ENCODE peak calls at places on chromosomes 12 and 14, in four cellular contexts. Q is body of pancreas, J is epithelial cell of esophagus, A is OCI-LY7. N is an unnamed sample.

GRCh38 chr12:90343966-90344365 is 611.0 kb downstream of the CCER1 start:
- DNase-seq in Q (no peak), J (peak; percentile 48), A (no peak), N (no peak)

GRCh38 chr12:119505001-119505400 is 88.6 kb upstream of the TMEM233 start:
- DNase-seq in A (no peak), J (no peak), Q (no peak), N (no peak)

GRCh38 chr14:89378119-89378518 is 38.9 kb downstream of the FOXN3 start:
- DNase-seq in Q (no peak), A (no peak), J (peak; percentile 90), N (peak; percentile 57)

GRCh38 chr14:101033446-101034165 is 130.1 kb upstream of the RTL1 start:
- DNase-seq in J (no peak), A (no peak), Q (no peak), N (no peak)

GRCh38 chr12:109710279-109710746 is 3.3 kb upstream of the FAM222A start:
- DNase-seq in J (no peak), A (no peak), Q (no peak), N (no peak)

GRCh38 chr12:104719700-104720345 is 238.3 kb downstream of the SLC41A2 start:
- DNase-seq in J (no peak), Q (no peak), A (no peak), N (no peak)

GRCh38 chr14:55556929-55557623 is 22.9 kb upstream of the KTN1 start:
- DNase-seq in A (no peak), J (peak; percentile 98), Q (peak; percentile 91), N (no peak)

GRCh38 chr14:62117718-62118164 is 355.5 kb downstream of the SNAPC1 start:
- DNase-seq in A (no peak), J (no peak), Q (no peak), N (no peak)

GRCh38 chr12:46269429-46270241 is 792 bp upstream of the SLC38A1 start:
- DNase-seq in A (peak; percentile 91), Q (no peak), J (peak; percentile 65), N (peak; percentile 63)

GRCh38 chr14:36498938-36499337 is 21.1 kb downstream of the NKX2-1 start:
- DNase-seq in J (no peak), Q (no peak), A (no peak), N (no peak)

GRCh38 chr12:21073129-21073528 is 57.9 kb upstream of the SLCO1B1 start:
- DNase-seq in Q (no peak), J (no peak), A (no peak), N (no peak)

GRCh38 chr12:52181757-52182156 is 10.1 kb downstream of the KRT80 start:
- DNase-seq in Q (no peak), A (no peak), J (peak; percentile 85), N (no peak)

GRCh38 chr12:64609543-64610091 is 678 bp upstream of the RASSF3 start:
- DNase-seq in Q (no peak), J (no peak), A (peak; percentile 46), N (peak; percentile 30)

GRCh38 chr14:81710232-81710845 is 176.7 kb upstream of the SEL1L start:
- DNase-seq in Q (peak; percentile 22), J (peak; percentile 57), A (peak; percentile 52), N (no peak)

GRCh38 chr14:22848391-22849164 is 12.2 kb downstream of the MMP14 start:
- DNase-seq in A (no peak), Q (peak; percentile 35), J (peak; percentile 55), N (no peak)

GRCh38 chr14:61860294-61860918 is 98.2 kb downstream of the SNAPC1 start:
- DNase-seq in A (peak; percentile 66), Q (peak; percentile 55), J (peak; percentile 69), N (peak; percentile 75)

GRCh38 chr14:79587194-79587593 is 624.1 kb downstream of the DIO2 start:
- DNase-seq in J (peak; percentile 22), A (no peak), Q (no peak), N (no peak)

GRCh38 chr14:23183479-23183878 is at the start of gene SLC7A8:
- DNase-seq in A (peak; percentile 56), Q (peak; percentile 66), J (no peak), N (no peak)

GRCh38 chr12:60100150-60100549 is 504.3 kb downstream of the SLC16A7 start:
- DNase-seq in A (no peak), Q (no peak), J (no peak), N (no peak)

GRCh38 chr14:101047326-101047725 is 143.8 kb upstream of the RTL1 start:
- DNase-seq in J (no peak), Q (no peak), A (no peak), N (no peak)

GRCh38 chr12:18849761-18850160 is 111.8 kb downstream of the CAPZA3 start:
- DNase-seq in Q (no peak), A (no peak), J (peak; percentile 29), N (no peak)

GRCh38 chr12:123010681-123011080 is 30.2 kb downstream of the ARL6IP4 start:
- DNase-seq in Q (no peak), A (no peak), J (no peak), N (no peak)
- TF ChIP-seq CTCF in Q (no peak), A (no peak), J (no peak), N (no peak)

GRCh38 chr12:13242926-13243325 is 46.4 kb downstream of the EMP1 start:
- DNase-seq in Q (no peak), A (no peak), J (no peak), N (no peak)
- TF ChIP-seq CTCF in Q (no peak), A (no peak), J (no peak), N (no peak)

GRCh38 chr14:96055065-96055752 is 16.0 kb downstream of the C14orf132 start:
- DNase-seq in J (no peak), A (no peak), Q (no peak), N (no peak)

GRCh38 chr14:96057738-96058137 is 18.6 kb downstream of the C14orf132 start:
- DNase-seq in A (no peak), J (no peak), Q (no peak), N (no peak)

GRCh38 chr14:96055753-96056508 is 16.8 kb downstream of the C14orf132 start:
- DNase-seq in Q (no peak), A (no peak), J (no peak), N (no peak)

GRCh38 chr14:96058606-96059200 is 19.5 kb downstream of the C14orf132 start:
- DNase-seq in Q (no peak), J (no peak), A (no peak), N (no peak)

DNA sequence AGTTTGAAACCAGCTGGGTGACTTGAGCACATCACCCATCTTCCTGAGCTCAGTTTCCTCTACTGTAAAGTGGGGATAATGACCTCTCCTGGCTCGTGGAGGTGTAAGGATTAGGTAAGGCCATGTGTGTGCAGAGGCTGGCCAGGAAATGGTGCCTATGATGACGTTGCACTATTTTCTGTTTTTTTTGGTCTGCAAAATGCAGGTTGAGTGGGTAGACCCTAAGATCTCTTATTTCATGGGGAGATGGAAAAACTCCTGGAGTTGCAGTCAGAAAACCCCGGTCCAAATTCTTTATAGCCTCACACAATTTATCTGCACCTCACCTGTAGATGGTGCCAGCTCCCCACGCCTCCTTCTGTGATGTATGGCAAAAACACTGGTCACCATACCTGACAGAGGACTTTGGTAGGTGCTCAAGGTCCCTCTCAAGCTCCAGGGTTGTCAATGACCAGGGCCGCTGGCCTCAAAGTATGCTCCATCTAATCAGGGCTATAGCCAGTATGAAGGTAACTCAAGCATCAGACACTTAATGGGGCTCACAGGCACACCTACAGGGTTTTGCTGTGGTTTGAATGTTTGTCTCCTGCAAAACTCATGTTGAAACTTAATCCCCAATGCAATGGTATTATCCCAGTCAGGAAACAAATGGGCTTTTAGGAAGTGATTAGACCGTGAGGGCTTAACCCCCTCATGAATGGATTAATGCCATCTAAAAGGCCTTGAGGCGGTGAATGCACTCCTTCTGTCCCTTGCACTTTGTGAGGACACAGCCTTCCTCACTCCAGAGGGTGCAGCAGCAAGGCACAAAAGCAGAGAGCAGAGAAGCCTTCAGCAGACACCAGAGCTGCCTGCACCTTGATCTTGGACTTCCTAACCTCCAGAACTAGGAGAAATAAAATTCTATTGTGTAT is 17.6 kb downstream of the C14orf132 start:
- DNase-seq in Q (no peak), J (peak; percentile 46), A (peak; percentile 9), N (no peak)
- TF ChIP-seq CTCF in Q (peak; percentile 20), J (peak; percentile 60), A (peak; percentile 52), N (peak; percentile 4)

GRCh38 chr14:45201908-45202307 is 51.1 kb downstream of the MIS18BP1 start:
- DNase-seq in Q (no peak), A (peak; percentile 55), J (peak; percentile 28), N (peak; percentile 17)
- TF ChIP-seq CTCF in Q (no peak), A (peak; percentile 62), J (peak; percentile 48), N (peak; percentile 56)

GRCh38 chr12:2052861-2053674 is at the start of gene CACNA1C:
- DNase-seq in J (peak; percentile 42), Q (peak; percentile 33), A (peak; percentile 16), N (peak; percentile 35)
- TF ChIP-seq CTCF in J (no peak), Q (peak; percentile 33), A (no peak), N (no peak)

GRCh38 chr14:103113303-103113702 is 10.0 kb upstream of the TNFAIP2 start:
- DNase-seq in J (no peak), A (no peak), Q (no peak), N (no peak)

GRCh38 chr14:103116645-103117044 is 6.6 kb upstream of the TNFAIP2 start:
- DNase-seq in Q (no peak), J (no peak), A (no peak), N (no peak)

GRCh38 chr14:103118019-103118662 is 5.1 kb upstream of the TNFAIP2 start:
- DNase-seq in J (no peak), Q (no peak), A (no peak), N (no peak)

GRCh38 chr14:103113774-103114173 is 9.5 kb upstream of the TNFAIP2 start:
- DNase-seq in Q (no peak), A (no peak), J (no peak), N (no peak)

GRCh38 chr14:103115845-103116572 is 7.3 kb upstream of the TNFAIP2 start:
- DNase-seq in J (peak; percentile 52), Q (no peak), A (no peak), N (no peak)
- TF ChIP-seq CTCF in J (no peak), Q (no peak), A (no peak), N (no peak)

DNA sequence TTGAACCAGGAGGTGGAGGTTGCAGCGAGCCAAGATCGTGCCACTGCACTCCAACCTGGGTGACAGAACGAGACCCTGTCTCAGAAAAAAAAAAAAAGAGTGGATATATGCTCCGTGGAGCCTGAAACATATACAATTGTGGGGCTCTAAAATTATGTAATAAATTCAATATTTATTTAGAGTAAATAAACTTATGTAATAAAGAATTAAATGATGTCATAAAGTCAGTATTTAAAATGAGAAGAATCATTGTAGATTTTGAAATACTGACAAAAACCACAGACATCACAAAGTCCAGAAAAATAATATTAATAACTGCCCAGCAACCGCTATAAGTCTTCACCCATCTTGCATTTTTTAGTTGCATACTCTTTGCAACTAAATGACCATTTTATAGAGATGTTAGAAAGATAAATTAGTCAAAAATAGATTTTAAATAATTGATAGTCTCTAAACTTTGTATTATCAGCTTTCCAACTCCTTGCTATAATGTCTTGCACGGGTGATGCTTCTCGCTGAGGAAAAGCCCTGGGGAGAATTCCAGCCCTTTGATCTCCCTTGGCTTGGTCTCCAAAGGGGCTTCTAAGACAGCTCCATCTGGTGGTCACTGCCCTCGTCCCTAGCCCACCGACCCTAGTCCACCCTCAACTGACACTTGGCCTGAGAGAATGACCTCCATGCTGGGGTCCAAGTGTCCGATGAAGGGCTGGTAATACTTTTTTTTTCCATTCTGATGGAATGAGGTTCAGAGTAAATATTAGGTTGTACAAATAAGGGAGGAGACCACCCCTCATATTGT is 7.9 kb upstream of the TMBIM6 start:
- DNase-seq in J (no peak), A (no peak), Q (no peak), N (no peak)
- TF ChIP-seq CTCF in J (no peak), A (peak; percentile 40), Q (no peak), N (no peak)

N was measured in GM10248.